ENCODE peak calls at places on chromosomes 3 and 15, in nine cellular contexts. P is left ventricle myocardium inferior, A is breast epithelium, B is sigmoid colon, C is H9, J is suprapubic skin, I is RWPE1, X is GM23338, H is GM23248. Y is an unnamed sample.
A peak's percentile ranks its signal among the peaks of the same experiment; 100 is the strongest.

GRCh38 chr3:141383555-141384129 is 15.3 kb downstream of the ZBTB38 start:
- DNase-seq in X (no peak), A (no peak), P (no peak), C (no peak), B (no peak), J (no peak), H (peak; percentile 79), I (no peak), Y (no peak)

GRCh38 chr3:43865376-43865775 is 174.6 kb downstream of the ABHD5 start:
- DNase-seq in B (no peak), J (peak; percentile 26), A (no peak), X (no peak), I (no peak), H (no peak), P (no peak), C (peak; percentile 21), Y (no peak)

GRCh38 chr3:160003520-160004128 is 15.0 kb downstream of the IL12A start:
- DNase-seq in H (peak; percentile 64), J (no peak), C (peak; percentile 82), X (peak; percentile 83), I (peak; percentile 55), A (no peak), P (peak; percentile 58), B (peak; percentile 68), Y (peak; percentile 55)

GRCh38 chr3:53195602-53196574 is 34.9 kb downstream of the PRKCD start:
- DNase-seq in I (peak; percentile 45), A (no peak), B (no peak), C (peak; percentile 83), X (peak; percentile 89), P (peak; percentile 41), H (peak; percentile 69), J (no peak), Y (peak; percentile 55)

GRCh38 chr15:101361418-101361817 is 66.4 kb upstream of the SNRPA1 start:
- DNase-seq in X (no peak), B (no peak), H (no peak), A (no peak), J (no peak), C (no peak), I (peak; percentile 51), P (no peak), Y (no peak)

GRCh38 chr3:196985298-196985697 is 16.7 kb upstream of the PIGZ start:
- DNase-seq in B (no peak), I (no peak), P (peak; percentile 4), A (no peak), X (no peak), H (no peak), C (no peak), J (peak; percentile 52), Y (no peak)

GRCh38 chr3:44031387-44032380 is 210.0 kb upstream of the TOPAZ1 start:
- DNase-seq in H (no peak), X (no peak), C (no peak), P (no peak), A (no peak), B (no peak), J (no peak), I (no peak), Y (no peak)

GRCh38 chr15:88954431-88955277 is 41.5 kb upstream of the MFGE8 start:
- DNase-seq in C (no peak), X (no peak), P (peak; percentile 59), J (no peak), A (no peak), H (peak; percentile 53), I (no peak), B (no peak), Y (peak; percentile 73)

GRCh38 chr15:51833782-51834181 is 4.3 kb downstream of the TMOD3 start:
- DNase-seq in P (no peak), B (no peak), C (no peak), I (no peak), X (no peak), A (no peak), H (no peak), J (no peak), Y (no peak)

GRCh38 chr3:197393711-197394110 is 95.3 kb upstream of the DLG1 start:
- DNase-seq in J (no peak), H (no peak), C (no peak), X (no peak), B (no peak), I (no peak), P (no peak), A (no peak), Y (no peak)

GRCh38 chr3:102529452-102529851 is 94.6 kb downstream of the ZPLD1 start:
- DNase-seq in J (no peak), X (peak; percentile 69), P (no peak), I (peak; percentile 15), B (no peak), A (no peak), C (peak; percentile 39), H (peak; percentile 22), Y (no peak)

GRCh38 chr3:72907851-72908620 is 20.2 kb downstream of the GXYLT2 start:
- DNase-seq in B (no peak), A (peak; percentile 39), P (peak; percentile 40), C (no peak), X (no peak), H (peak; percentile 92), I (no peak), J (no peak), Y (peak; percentile 68)

GRCh38 chr3:14947105-14947885 is at the start of gene NR2C2:
- DNase-seq in X (peak; percentile 85), J (peak; percentile 92), I (peak; percentile 86), B (peak; percentile 94), A (peak; percentile 78), H (peak; percentile 89), P (peak; percentile 90), C (peak; percentile 81), Y (peak; percentile 90)

GRCh38 chr3:31880020-31880419 is 101.0 kb downstream of the OSBPL10 start:
- DNase-seq in A (no peak), P (no peak), C (no peak), J (no peak), B (no peak), I (no peak), X (no peak), H (peak; percentile 20), Y (no peak)

GRCh38 chr3:72553298-72553697 is 294.9 kb downstream of the SHQ1 start:
- DNase-seq in J (no peak), P (no peak), C (no peak), H (no peak), B (no peak), I (no peak), X (no peak), A (no peak), Y (no peak)

GRCh38 chr3:23129062-23129461 is 74.1 kb upstream of the UBE2E2 start:
- DNase-seq in X (no peak), B (no peak), A (no peak), C (no peak), P (no peak), H (no peak), J (no peak), I (no peak), Y (no peak)

GRCh38 chr3:101351834-101352233 is 31.5 kb upstream of the IMPG2 start:
- DNase-seq in X (no peak), H (peak; percentile 1), B (no peak), I (no peak), P (no peak), A (no peak), C (no peak), J (no peak), Y (no peak)

GRCh38 chr15:56887782-56888127 is 30.7 kb upstream of the TCF12 start:
- DNase-seq in A (no peak), H (no peak), B (no peak), C (no peak), X (no peak), I (no peak), P (no peak), J (no peak), Y (no peak)

GRCh38 chr3:193029800-193030199 is 112.1 kb upstream of the MB21D2 start:
- DNase-seq in J (no peak), I (no peak), P (no peak), C (no peak), X (no peak), B (no peak), A (no peak), H (no peak), Y (no peak)

GRCh38 chr15:69760890-69761568 is 308.4 kb downstream of the RPLP1 start:
- DNase-seq in X (no peak), H (peak; percentile 98), B (peak; percentile 81), C (no peak), A (peak; percentile 25), I (peak; percentile 97), P (peak; percentile 26), J (no peak), Y (peak; percentile 59)

GRCh38 chr15:91055548-91056331 is 33.3 kb upstream of the VPS33B start:
- DNase-seq in X (peak; percentile 93), C (peak; percentile 79), A (peak; percentile 57), H (peak; percentile 83), B (peak; percentile 72), I (peak; percentile 91), P (peak; percentile 24), J (no peak), Y (peak; percentile 46)

GRCh38 chr15:52527196-52527897 is 1.3 kb downstream of the MYO5A start:
- DNase-seq in A (no peak), B (no peak), I (no peak), J (no peak), P (no peak), X (no peak), H (no peak), C (no peak), Y (no peak)

GRCh38 chr3:171781711-171782127 is 28.6 kb downstream of the PLD1 start:
- DNase-seq in A (no peak), P (no peak), I (no peak), C (no peak), H (peak; percentile 49), J (no peak), X (no peak), B (no peak), Y (no peak)
- H3K27ac ChIP-seq in A (no peak overlapping the region), P (no peak overlapping the region), I (no peak overlapping the region), C (no peak overlapping the region), H (no peak overlapping the region), J (no peak overlapping the region), X (no peak overlapping the region), B (no peak overlapping the region), Y (no peak overlapping the region)

DNA sequence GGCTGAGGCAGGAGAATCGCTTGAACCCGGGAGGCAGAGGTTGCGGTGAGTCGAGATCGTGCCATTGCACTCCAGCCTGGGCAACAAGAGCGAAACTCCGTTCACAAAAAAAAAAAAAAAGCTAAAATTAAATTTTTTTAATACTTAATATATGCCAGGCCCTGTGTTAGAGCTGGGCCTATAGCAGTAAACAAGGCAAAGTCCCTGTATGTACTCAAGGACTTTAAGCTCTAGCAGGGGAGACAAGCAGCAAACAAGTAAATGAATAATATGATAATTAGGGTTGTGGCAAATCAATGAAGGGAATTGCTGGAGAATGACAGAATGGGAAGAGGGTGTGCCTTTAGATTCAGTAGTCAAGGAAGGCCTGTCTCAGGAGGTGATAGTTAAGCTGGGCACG is 6.4 kb upstream of the RAF1 start:
- DNase-seq in J (no peak), I (no peak), A (no peak), X (no peak), C (no peak), B (no peak), H (no peak), P (no peak), Y (no peak)
- H3K27ac ChIP-seq in J (no peak overlapping the region), I (no peak overlapping the region), A (no peak overlapping the region), X (no peak overlapping the region), C (no peak overlapping the region), B (no peak overlapping the region), H (no peak overlapping the region), P (peak overlapping the region; percentile 49), Y (no peak overlapping the region)

GRCh38 chr15:99721104-99721778 is 12.0 kb downstream of the LYSMD4 start:
- DNase-seq in X (no peak), C (no peak), J (no peak), I (no peak), B (no peak), H (no peak), A (peak; percentile 34), P (no peak), Y (no peak)
- H3K27ac ChIP-seq in X (no peak overlapping the region), C (no peak overlapping the region), J (no peak overlapping the region), I (peak overlapping the region; percentile 72), B (no peak overlapping the region), H (no peak overlapping the region), A (peak overlapping the region; percentile 41), P (no peak overlapping the region), Y (peak overlapping the region; percentile 47)

GRCh38 chr3:30681276-30682211 is 75.1 kb downstream of the TGFBR2 start:
- DNase-seq in X (no peak), J (peak; percentile 81), H (peak; percentile 60), A (no peak), I (no peak), B (peak; percentile 84), C (no peak), P (peak; percentile 64), Y (peak; percentile 67)
- H3K27ac ChIP-seq in X (peak overlapping the region; percentile 59), J (peak overlapping the region; percentile 67), H (peak overlapping the region; percentile 51), A (peak overlapping the region; percentile 76), I (peak overlapping the region; percentile 76), B (peak overlapping the region; percentile 70), C (no peak overlapping the region), P (peak overlapping the region; percentile 79), Y (peak overlapping the region; percentile 6)